ENCODE peak calls at places on chromosome 17, in six cellular contexts. K is AG04449, G is left lung, W is neural progenitor cell, B is transverse colon, C is fibroblast of lung. J is an unnamed sample.

GRCh38 chr17:14334261-14334860 is 33.5 kb downstream of the HS3ST3B1 start:
- DNase-seq in K (no peak), B (no peak), W (no peak), G (no peak), C (no peak), J (no peak)

GRCh38 chr17:15963670-15964110 is 18.8 kb downstream of the ADORA2B start:
- DNase-seq in C (peak), K (no peak), G (no peak), W (no peak), B (no peak), J (no peak)

GRCh38 chr17:63635787-63636186 is 13.6 kb downstream of the MAP3K3 start:
- DNase-seq in C (no peak), K (no peak), G (no peak), W (no peak), B (no peak), J (no peak)

GRCh38 chr17:27630607-27631408 is at the start of gene LGALS9:
- DNase-seq in G (no peak), K (no peak), W (no peak), C (no peak), B (peak), J (peak)

GRCh38 chr17:43695968-43696865 is 34.5 kb upstream of the MEOX1 start:
- DNase-seq in C (peak), G (no peak), B (no peak), K (no peak), W (no peak), J (no peak)

GRCh38 chr17:13544755-13545154 is 57.0 kb downstream of the HS3ST3A1 start:
- DNase-seq in G (no peak), B (no peak), C (peak), W (peak), K (no peak), J (no peak)

GRCh38 chr17:6587310-6587709 is 31.0 kb upstream of the PITPNM3 start:
- DNase-seq in B (no peak), C (no peak), G (no peak), K (no peak), W (no peak), J (no peak)

GRCh38 chr17:61411114-61411943 is 11.7 kb downstream of the TBX2 start:
- DNase-seq in G (peak), B (peak), K (no peak), C (peak), W (peak), J (peak)

GRCh38 chr17:83124871-83125514 is 45.6 kb downstream of the METRNL start:
- DNase-seq in C (no peak), B (no peak), K (no peak), G (peak), W (no peak), J (no peak)

GRCh38 chr17:61444831-61445230 is 7.4 kb upstream of the TBX4 start:
- DNase-seq in W (no peak), K (no peak), B (no peak), C (peak), G (no peak), J (no peak)

GRCh38 chr17:45784583-45785372 is 658 bp downstream of the CRHR1 start:
- DNase-seq in K (no peak), G (peak), W (peak), B (no peak), C (no peak), J (peak)

GRCh38 chr17:22695228-22695619 is 1002.9 kb downstream of the KCNJ18 start:
- DNase-seq in W (no peak), G (no peak), C (no peak), K (no peak), B (no peak), J (no peak)

GRCh38 chr17:78366109-78366848 is 6.4 kb upstream of the SOCS3 start:
- DNase-seq in K (no peak), C (peak), W (no peak), B (no peak), G (peak), J (no peak)

GRCh38 chr17:6374271-6374691 is 60.6 kb downstream of the AIPL1 start:
- DNase-seq in B (no peak), G (no peak), W (peak), C (no peak), K (no peak), J (no peak)

GRCh38 chr17:848402-848801 is 66.2 kb downstream of the MRM3 start:
- DNase-seq in K (no peak), G (peak), B (no peak), W (no peak), C (no peak), J (no peak)

GRCh38 chr17:8122391-8122922 is 1.4 kb downstream of the HES7 start:
- DNase-seq in W (peak), B (no peak), C (peak), G (no peak), K (no peak), J (peak)

GRCh38 chr17:40909755-40910154 is 24.7 kb upstream of the KRT20 start:
- DNase-seq in W (no peak), K (no peak), G (no peak), C (peak), B (no peak), J (no peak)

GRCh38 chr17:64781394-64781793 is 119.3 kb upstream of the SMURF2 start:
- DNase-seq in B (peak), K (no peak), G (peak), C (no peak), W (peak), J (peak)

GRCh38 chr17:5019475-5019956 is 15.7 kb downstream of the SLC52A1 start:
- DNase-seq in C (no peak), B (no peak), W (peak), G (no peak), K (no peak), J (no peak)

GRCh38 chr17:57425903-57426574 is 169.7 kb downstream of the MSI2 start:
- DNase-seq in K (no peak), C (no peak), G (no peak), B (no peak), W (peak), J (no peak)

GRCh38 chr17:74746376-74746775 is 2.1 kb upstream of the NHERF1 start:
- DNase-seq in G (peak), C (no peak), W (peak), K (no peak), B (no peak), J (no peak)

DNA sequence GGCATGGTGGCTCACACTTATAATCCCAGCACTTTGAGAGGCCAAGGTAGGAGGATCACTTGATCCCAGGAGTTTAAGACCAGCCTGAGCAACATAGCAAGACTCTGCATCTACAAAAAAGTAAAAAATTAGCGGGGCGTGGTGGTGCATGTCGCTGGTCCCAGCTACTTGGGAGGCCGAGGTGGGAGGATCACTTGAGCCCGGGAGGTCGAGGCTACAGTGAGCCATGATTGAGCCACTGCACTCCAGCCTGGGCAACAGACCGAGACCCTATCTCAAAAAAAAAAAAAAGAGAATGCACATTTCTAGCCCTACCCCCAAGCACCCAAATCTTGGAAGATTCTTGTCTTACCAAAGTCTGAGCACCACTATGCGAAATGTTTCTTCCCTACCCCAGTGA is 15.6 kb upstream of the RHOT1 start:
- DNase-seq in G (no peak), B (no peak), K (no peak), W (no peak), C (no peak), J (no peak)
- H3K4me3 ChIP-seq in G (peak), B (no peak), K (no peak), W (peak), C (no peak), J (no peak)

DNA sequence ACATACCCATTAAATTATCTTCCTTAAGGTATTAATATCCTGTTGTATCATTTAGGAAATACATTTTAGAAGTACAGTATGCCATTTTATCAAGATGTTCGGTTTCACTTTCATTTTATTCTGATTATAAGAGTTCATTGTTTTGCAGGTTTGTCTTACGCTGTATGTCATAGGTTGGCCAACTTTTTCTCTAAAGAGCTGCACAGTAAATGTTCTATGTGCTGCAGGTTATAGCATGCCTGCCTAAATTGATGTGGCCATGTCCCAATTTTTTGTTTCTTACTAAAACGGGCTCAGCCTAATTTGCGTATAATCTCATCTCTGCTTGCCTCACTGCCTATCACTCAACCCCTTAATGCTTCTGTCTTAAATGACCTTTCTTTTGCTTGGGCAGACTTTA is 126.4 kb downstream of the USP22 start:
- DNase-seq in B (no peak), K (no peak), W (no peak), G (no peak), C (no peak), J (no peak)
- H3K4me3 ChIP-seq in B (no peak), K (no peak), W (no peak), G (no peak), C (no peak), J (no peak)

DNA sequence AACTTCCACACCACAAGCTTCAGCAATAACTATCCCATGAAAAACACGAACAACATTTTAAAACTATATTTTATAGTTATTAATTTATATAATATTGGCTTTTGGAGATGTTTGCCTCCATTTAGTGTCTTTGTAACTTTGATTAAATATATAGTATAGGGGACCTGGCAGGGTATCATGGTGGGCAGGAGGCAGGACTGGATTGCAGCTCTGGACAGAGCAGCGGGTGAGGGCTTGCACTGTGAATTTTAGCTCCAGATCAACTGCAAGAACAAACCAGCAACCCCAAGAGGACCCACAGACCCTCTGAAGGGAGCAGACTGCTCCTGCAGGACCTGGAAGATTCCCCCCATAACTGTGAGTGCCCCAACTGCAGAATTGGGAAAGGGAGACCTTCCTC is 777.9 kb downstream of the KCNJ2 start:
- DNase-seq in C (no peak), B (no peak), W (no peak), K (no peak), G (no peak), J (no peak)
- H3K4me3 ChIP-seq in C (no peak), B (no peak), W (no peak), K (no peak), G (no peak), J (no peak)

GRCh38 chr17:29613371-29613837 is 9.3 kb downstream of the CORO6 start:
- DNase-seq in G (peak), K (no peak), W (peak), C (peak), B (peak), J (peak)

GRCh38 chr17:29615048-29615385 is 7.7 kb downstream of the CORO6 start:
- DNase-seq in G (peak), C (peak), K (no peak), W (peak), B (peak), J (peak)

GRCh38 chr17:29612404-29613370 is 10.0 kb downstream of the CORO6 start:
- DNase-seq in W (no peak), K (no peak), B (no peak), G (peak), C (no peak), J (no peak)

GRCh38 chr17:29614345-29615047 is 8.2 kb downstream of the CORO6 start:
- DNase-seq in K (no peak), C (no peak), W (peak), B (no peak), G (peak), J (peak)

DNA sequence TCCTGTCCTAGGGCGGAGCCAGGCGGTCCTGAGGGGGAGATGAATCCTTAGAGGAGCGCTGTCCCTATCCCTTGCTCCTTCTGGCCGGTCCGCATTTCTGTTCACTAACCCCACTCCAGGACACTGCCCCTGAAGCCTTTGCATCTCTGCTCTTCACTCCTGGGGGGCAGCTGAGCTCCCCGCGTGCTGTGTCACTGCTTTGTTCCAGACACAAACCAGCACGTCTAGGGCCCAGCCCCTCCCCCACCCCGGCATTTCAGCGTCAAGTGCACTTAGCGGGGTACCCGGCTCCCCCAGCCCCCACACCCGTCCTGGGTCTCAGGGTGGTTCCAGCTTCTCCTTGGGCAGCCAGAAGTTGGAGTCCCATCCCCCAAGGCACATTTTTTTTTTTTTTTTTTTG is 8.9 kb downstream of the CORO6 start:
- DNase-seq in K (no peak), C (no peak), W (no peak), G (peak), B (no peak), J (no peak)
- H3K4me3 ChIP-seq in K (peak), C (no peak), W (no peak), G (peak), B (no peak), J (no peak)

J was measured in body of pancreas.